ENCODE peak calls at places on chromosome 4, in five cellular contexts. One of them, this sample, is unnamed.

GRCh38 chr4:169309326-169309967 is 38.7 kb upstream of the SH3RF1 start:
- DNase-seq in tibial nerve: no peak
- DNase-seq in C1 segment of cervical spinal cord: no peak
- DNase-seq in left ventricle myocardium inferior: no peak
- DNase-seq in NCI-H446: no peak
- DNase-seq in this sample: no peak

GRCh38 chr4:154433543-154433942 is 58.1 kb downstream of the DCHS2 start:
- DNase-seq in tibial nerve: no peak
- DNase-seq in C1 segment of cervical spinal cord: no peak
- DNase-seq in left ventricle myocardium inferior: no peak
- DNase-seq in NCI-H446: no peak
- DNase-seq in this sample: no peak

GRCh38 chr4:156505341-156505955 is 466.2 kb downstream of the PDGFC start:
- DNase-seq in tibial nerve: no peak
- DNase-seq in C1 segment of cervical spinal cord: no peak
- DNase-seq in left ventricle myocardium inferior: no peak
- DNase-seq in NCI-H446: no peak
- DNase-seq in this sample: no peak

GRCh38 chr4:1775731-1776500 is 17.2 kb upstream of the FGFR3 start:
- DNase-seq in tibial nerve: no peak
- DNase-seq in C1 segment of cervical spinal cord: no peak
- DNase-seq in left ventricle myocardium inferior: no peak
- DNase-seq in NCI-H446: no peak
- DNase-seq in this sample: peak

GRCh38 chr4:86685401-86685800 is 91.3 kb downstream of the PTPN13 start:
- DNase-seq in tibial nerve: no peak
- DNase-seq in C1 segment of cervical spinal cord: no peak
- DNase-seq in left ventricle myocardium inferior: no peak
- DNase-seq in NCI-H446: peak
- DNase-seq in this sample: peak

GRCh38 chr4:40788338-40788737 is 38.6 kb downstream of the NSUN7 start:
- DNase-seq in tibial nerve: no peak
- DNase-seq in C1 segment of cervical spinal cord: no peak
- DNase-seq in left ventricle myocardium inferior: no peak
- DNase-seq in NCI-H446: no peak
- DNase-seq in this sample: no peak

GRCh38 chr4:24533364-24533763 is 51.0 kb downstream of the DHX15 start:
- DNase-seq in tibial nerve: no peak
- DNase-seq in C1 segment of cervical spinal cord: no peak
- DNase-seq in left ventricle myocardium inferior: no peak
- DNase-seq in NCI-H446: no peak
- DNase-seq in this sample: peak

GRCh38 chr4:68245594-68245993 is at the start of gene TMPRSS11B:
- DNase-seq in tibial nerve: no peak
- DNase-seq in C1 segment of cervical spinal cord: no peak
- DNase-seq in left ventricle myocardium inferior: no peak
- DNase-seq in NCI-H446: no peak
- DNase-seq in this sample: no peak

GRCh38 chr4:1822568-1823544 is 29.8 kb downstream of the FGFR3 start:
- DNase-seq in tibial nerve: no peak
- DNase-seq in C1 segment of cervical spinal cord: no peak
- DNase-seq in left ventricle myocardium inferior: no peak
- DNase-seq in NCI-H446: no peak
- DNase-seq in this sample: no peak

GRCh38 chr4:44118971-44119680 is 329.5 kb downstream of the KCTD8 start:
- DNase-seq in tibial nerve: no peak
- DNase-seq in C1 segment of cervical spinal cord: no peak
- DNase-seq in left ventricle myocardium inferior: no peak
- DNase-seq in NCI-H446: no peak
- DNase-seq in this sample: peak

GRCh38 chr4:55503164-55503563 is 43.5 kb downstream of the CLOCK start:
- DNase-seq in tibial nerve: no peak
- DNase-seq in C1 segment of cervical spinal cord: no peak
- DNase-seq in left ventricle myocardium inferior: no peak
- DNase-seq in NCI-H446: no peak
- DNase-seq in this sample: peak

GRCh38 chr4:111919666-111920065 is 225.6 kb upstream of the FAM241A start:
- DNase-seq in tibial nerve: no peak
- DNase-seq in C1 segment of cervical spinal cord: no peak
- DNase-seq in left ventricle myocardium inferior: no peak
- DNase-seq in NCI-H446: no peak
- DNase-seq in this sample: no peak

GRCh38 chr4:70678383-70678999 is 9.8 kb upstream of the UTP3 start:
- DNase-seq in tibial nerve: no peak
- DNase-seq in C1 segment of cervical spinal cord: no peak
- DNase-seq in left ventricle myocardium inferior: no peak
- DNase-seq in NCI-H446: no peak
- DNase-seq in this sample: no peak

GRCh38 chr4:139416073-139416673 is 37.7 kb upstream of the RAB33B start:
- DNase-seq in tibial nerve: no peak
- DNase-seq in C1 segment of cervical spinal cord: no peak
- DNase-seq in left ventricle myocardium inferior: no peak
- DNase-seq in NCI-H446: peak
- DNase-seq in this sample: peak

GRCh38 chr4:153113838-153114105 is 90.5 kb upstream of the TRIM2 start:
- DNase-seq in tibial nerve: no peak
- DNase-seq in C1 segment of cervical spinal cord: no peak
- DNase-seq in left ventricle myocardium inferior: no peak
- DNase-seq in NCI-H446: no peak
- DNase-seq in this sample: no peak

GRCh38 chr4:146638801-146639351 is at the start of gene POU4F2:
- DNase-seq in tibial nerve: no peak
- DNase-seq in C1 segment of cervical spinal cord: no peak
- DNase-seq in left ventricle myocardium inferior: no peak
- DNase-seq in NCI-H446: peak
- DNase-seq in this sample: no peak

GRCh38 chr4:119268466-119268865 is 53.5 kb downstream of the FABP2 start:
- DNase-seq in tibial nerve: no peak
- DNase-seq in C1 segment of cervical spinal cord: no peak
- DNase-seq in left ventricle myocardium inferior: no peak
- DNase-seq in NCI-H446: no peak
- DNase-seq in this sample: no peak

GRCh38 chr4:33262809-33263208 is 2542.6 kb downstream of the PCDH7 start:
- DNase-seq in tibial nerve: no peak
- DNase-seq in C1 segment of cervical spinal cord: no peak
- DNase-seq in left ventricle myocardium inferior: no peak
- DNase-seq in NCI-H446: no peak
- DNase-seq in this sample: peak

GRCh38 chr4:167602157-167602556 is 367.9 kb upstream of the SPOCK3 start:
- DNase-seq in tibial nerve: no peak
- DNase-seq in C1 segment of cervical spinal cord: no peak
- DNase-seq in left ventricle myocardium inferior: no peak
- DNase-seq in NCI-H446: no peak
- DNase-seq in this sample: no peak

GRCh38 chr4:183200453-183200852 is 101.4 kb downstream of the WWC2 start:
- DNase-seq in tibial nerve: no peak
- DNase-seq in C1 segment of cervical spinal cord: peak
- DNase-seq in left ventricle myocardium inferior: peak
- DNase-seq in NCI-H446: peak
- DNase-seq in this sample: peak

GRCh38 chr4:11605597-11605996 is 176.9 kb upstream of the HS3ST1 start:
- DNase-seq in tibial nerve: no peak
- DNase-seq in C1 segment of cervical spinal cord: no peak
- DNase-seq in left ventricle myocardium inferior: no peak
- DNase-seq in NCI-H446: no peak
- DNase-seq in this sample: no peak

GRCh38 chr4:64014647-64015046 is 394.6 kb downstream of the TECRL start:
- DNase-seq in tibial nerve: no peak
- DNase-seq in C1 segment of cervical spinal cord: no peak
- DNase-seq in left ventricle myocardium inferior: no peak
- DNase-seq in NCI-H446: no peak
- DNase-seq in this sample: peak

GRCh38 chr4:43512253-43512652 is 619.7 kb downstream of the GRXCR1 start:
- DNase-seq in tibial nerve: no peak
- DNase-seq in C1 segment of cervical spinal cord: no peak
- DNase-seq in left ventricle myocardium inferior: no peak
- DNase-seq in NCI-H446: no peak
- DNase-seq in this sample: peak

GRCh38 chr4:1583051-1583785 is 100.9 kb downstream of the FAM53A start:
- DNase-seq in tibial nerve: no peak
- DNase-seq in C1 segment of cervical spinal cord: no peak
- DNase-seq in left ventricle myocardium inferior: no peak
- DNase-seq in NCI-H446: no peak
- DNase-seq in this sample: no peak

GRCh38 chr4:30821891-30822612 is 101.9 kb downstream of the PCDH7 start:
- DNase-seq in tibial nerve: no peak
- DNase-seq in C1 segment of cervical spinal cord: no peak
- DNase-seq in left ventricle myocardium inferior: no peak
- DNase-seq in NCI-H446: no peak
- DNase-seq in this sample: peak

GRCh38 chr4:7350396-7350795 is 84.3 kb downstream of the PSAPL1 start:
- DNase-seq in tibial nerve: no peak
- DNase-seq in C1 segment of cervical spinal cord: no peak
- DNase-seq in left ventricle myocardium inferior: peak
- DNase-seq in NCI-H446: no peak
- DNase-seq in this sample: no peak

GRCh38 chr4:13544556-13545393 is 467 bp upstream of the NKX3-2 start:
- DNase-seq in tibial nerve: no peak
- DNase-seq in C1 segment of cervical spinal cord: no peak
- DNase-seq in left ventricle myocardium inferior: peak
- DNase-seq in NCI-H446: peak
- DNase-seq in this sample: peak

GRCh38 chr4:38782452-38783108 is at the start of gene TLR10:
- DNase-seq in tibial nerve: no peak
- DNase-seq in C1 segment of cervical spinal cord: no peak
- DNase-seq in left ventricle myocardium inferior: no peak
- DNase-seq in NCI-H446: peak
- DNase-seq in this sample: peak

GRCh38 chr4:40316782-40317635 is 18.1 kb upstream of the CHRNA9 start:
- DNase-seq in tibial nerve: no peak
- DNase-seq in C1 segment of cervical spinal cord: no peak
- DNase-seq in left ventricle myocardium inferior: no peak
- DNase-seq in NCI-H446: no peak
- DNase-seq in this sample: peak

GRCh38 chr4:177287298-177287697 is 22.4 kb upstream of the NEIL3 start:
- DNase-seq in tibial nerve: no peak
- DNase-seq in C1 segment of cervical spinal cord: no peak
- DNase-seq in left ventricle myocardium inferior: no peak
- DNase-seq in NCI-H446: no peak
- DNase-seq in this sample: no peak